ENCODE peak calls at places on chromosomes 16 and 17, in six cellular contexts. U is NB4, O is stomach, Y is gastrocnemius medialis, Q is A549, G is body of pancreas. S is an unnamed sample.

GRCh38 chr16:68356249-68356918 is 45.6 kb downstream of the PRMT7 start:
- DNase-seq in U (peak), Y (no peak), O (no peak), G (no peak), Q (no peak), S (peak)

GRCh38 chr17:6936370-6937028 is 59.4 kb upstream of the ALOX12 start:
- DNase-seq in Y (peak), G (no peak), Q (no peak), O (no peak), U (no peak), S (peak)

GRCh38 chr17:16442141-16442540 is 26.8 kb downstream of the TRPV2 start:
- DNase-seq in U (peak), Q (no peak), Y (no peak), O (no peak), G (no peak), S (no peak)

GRCh38 chr16:73299349-73299748 is 251.4 kb upstream of the ZFHX3 start:
- DNase-seq in Q (no peak), U (no peak), O (no peak), G (no peak), Y (no peak), S (no peak)

GRCh38 chr16:75005697-75006096 is 6.9 kb downstream of the ZNRF1 start:
- DNase-seq in G (no peak), O (no peak), Q (no peak), U (no peak), Y (no peak), S (no peak)

GRCh38 chr17:57877803-57878202 is 28.0 kb upstream of the MRPS23 start:
- DNase-seq in Q (no peak), G (no peak), Y (no peak), O (no peak), U (no peak), S (no peak)

GRCh38 chr16:50407351-50407750 is 38.6 kb upstream of the BRD7 start:
- DNase-seq in Y (no peak), U (no peak), G (no peak), Q (no peak), O (no peak), S (no peak)

GRCh38 chr16:82152641-82153094 is 17.4 kb downstream of the MPHOSPH6 start:
- DNase-seq in U (no peak), O (no peak), G (no peak), Q (no peak), Y (no peak), S (peak)

GRCh38 chr17:49889500-49889899 is 41.6 kb upstream of the TAC4 start:
- DNase-seq in U (no peak), O (no peak), Q (no peak), Y (no peak), G (no peak), S (no peak)

GRCh38 chr17:1498869-1499268 is 6.4 kb upstream of the MYO1C start:
- DNase-seq in O (no peak), Y (no peak), Q (no peak), G (no peak), U (peak), S (no peak)

GRCh38 chr16:24516900-24517669 is 22.3 kb upstream of the RBBP6 start:
- DNase-seq in O (peak), Y (peak), U (peak), Q (peak), G (peak), S (peak)

GRCh38 chr16:80147021-80147680 is 393.6 kb upstream of the DYNLRB2 start:
- DNase-seq in Y (no peak), O (no peak), G (no peak), U (no peak), Q (no peak), S (no peak)

GRCh38 chr17:37831492-37831891 is 86.6 kb upstream of the HNF1B start:
- DNase-seq in Q (no peak), O (no peak), Y (no peak), G (no peak), U (no peak), S (no peak)

GRCh38 chr16:11205754-11206459 is 50.1 kb downstream of the SOCS1 start:
- DNase-seq in O (peak), Q (no peak), Y (no peak), U (peak), G (no peak), S (no peak)

GRCh38 chr17:6639651-6640535 is 618 bp downstream of the KIAA0753 start:
- DNase-seq in O (no peak), U (peak), Q (no peak), G (no peak), Y (peak), S (peak)

GRCh38 chr17:65103896-65104295 is 33.3 kb upstream of the RGS9 start:
- DNase-seq in Q (no peak), Y (no peak), O (no peak), U (no peak), G (no peak), S (no peak)

GRCh38 chr17:309361-309888 is 43.2 kb downstream of the RPH3AL start:
- DNase-seq in G (no peak), O (no peak), Q (peak), Y (no peak), U (peak), S (peak)

GRCh38 chr17:32747856-32748255 is 129.1 kb downstream of the MYO1D start:
- DNase-seq in O (no peak), Y (no peak), U (no peak), Q (no peak), G (no peak), S (no peak)

DNA sequence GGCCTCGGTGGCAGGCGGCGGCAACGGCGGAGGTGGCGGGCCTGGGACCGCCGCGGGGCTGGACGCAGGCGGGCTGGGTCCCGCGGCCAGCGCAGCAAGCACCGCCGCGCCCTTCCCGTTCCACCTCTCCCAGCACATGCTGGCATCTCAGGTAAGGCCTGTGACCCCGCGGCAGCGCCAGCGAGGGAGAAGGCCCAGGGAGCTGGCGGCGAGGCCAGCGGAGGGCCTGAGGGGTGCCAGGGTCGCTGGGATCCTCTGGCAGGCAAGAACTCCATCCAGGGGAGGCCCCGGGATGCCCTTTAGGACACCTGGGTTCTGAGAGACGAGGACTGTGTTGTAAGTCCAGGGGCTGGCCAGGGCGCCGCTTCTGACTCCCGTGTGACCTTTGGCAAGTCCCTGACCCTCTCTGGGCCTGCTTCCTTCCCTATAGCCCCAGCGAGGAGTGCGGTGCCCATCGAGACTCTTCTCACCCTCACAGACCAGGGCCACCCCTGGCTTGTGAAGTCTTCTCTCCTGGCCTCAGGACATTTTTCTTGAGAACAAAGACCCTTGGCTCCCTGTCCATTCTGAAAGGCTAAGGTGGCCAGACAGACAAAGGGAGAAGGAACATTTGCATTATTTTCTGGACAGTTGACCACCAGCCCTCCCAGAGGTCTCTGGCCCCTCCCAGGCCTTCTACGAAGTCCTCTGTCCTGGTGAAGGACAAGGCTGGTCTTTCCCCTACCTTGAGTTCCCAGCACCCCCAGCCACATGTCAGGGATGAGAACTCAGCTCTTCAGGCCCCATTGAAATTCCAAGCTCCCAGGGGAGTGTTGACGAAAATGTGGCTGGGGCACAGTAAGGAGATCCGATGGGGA is 6.3 kb downstream of the TBX2 start:
- DNase-seq in G (no peak), Y (peak), O (no peak), U (no peak), Q (no peak), S (peak)
- H3K4me3 ChIP-seq in G (no peak), Y (peak), O (peak), U (no peak), Q (no peak), S (no peak)

GRCh38 chr17:73156166-73156840 is 8.5 kb upstream of the SSTR2 start:
- DNase-seq in Q (peak), Y (peak), O (peak), U (peak), G (peak), S (peak)
- TF ChIP-seq POLR2A in Q (no peak), Y (no peak), O (no peak), U (no peak), G (no peak), S (no peak)

GRCh38 chr17:45114117-45114932 is 18.0 kb downstream of the PLCD3 start:
- DNase-seq in O (no peak), Y (no peak), Q (no peak), U (no peak), G (no peak), S (no peak)
- H3K4me3 ChIP-seq in O (no peak), Y (no peak), Q (no peak), U (no peak), G (no peak), S (no peak)

DNA sequence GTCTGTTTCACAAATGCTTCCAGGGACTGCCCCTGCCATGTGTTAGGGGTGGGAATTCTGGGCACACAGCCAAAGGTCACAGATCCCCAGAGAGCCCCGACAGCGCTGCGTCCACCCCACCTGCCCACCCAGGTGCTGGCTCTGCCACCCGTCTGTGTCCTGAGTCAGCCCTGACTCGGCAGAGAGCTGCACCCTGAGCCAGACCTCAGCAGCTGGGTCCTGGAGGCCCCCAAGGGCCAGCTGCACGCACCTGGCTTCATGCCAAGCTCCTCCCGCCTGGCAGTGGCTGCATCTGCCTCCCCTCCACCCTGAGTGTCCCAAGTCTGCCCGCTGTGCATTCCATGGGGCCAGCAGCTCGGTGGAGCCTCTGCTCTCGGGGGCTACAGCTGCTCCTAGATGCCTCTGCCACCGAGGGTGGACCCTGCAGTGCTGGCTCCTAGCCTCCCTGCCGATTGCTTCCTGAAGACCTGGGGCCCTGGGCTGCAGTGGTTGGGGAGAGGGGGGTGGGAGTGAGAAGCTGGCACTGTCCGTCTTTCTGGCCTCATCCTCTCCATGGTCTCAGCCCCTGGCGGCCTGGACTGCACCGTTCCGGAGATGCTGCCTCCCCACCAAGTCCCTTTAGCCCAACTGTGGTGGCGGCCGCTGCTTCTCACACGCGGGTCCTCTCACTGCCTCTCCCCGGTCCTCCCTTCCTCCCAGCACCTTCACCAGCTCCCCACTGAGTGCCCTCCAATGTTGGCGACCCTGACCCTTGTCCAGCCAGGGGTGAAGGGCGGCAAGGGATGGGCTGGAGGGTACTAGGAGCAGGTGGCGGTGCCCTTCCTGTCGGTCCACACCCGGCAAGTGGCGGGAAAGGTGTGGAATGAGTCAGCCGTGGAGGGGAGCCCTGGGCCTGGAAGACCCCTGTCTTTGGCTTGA is 3.0 kb downstream of the SECTM1 start:
- DNase-seq in Y (no peak), U (peak), O (no peak), G (no peak), Q (no peak), S (peak)
- TF ChIP-seq POLR2A in Y (no peak), U (no peak), O (no peak), G (no peak), Q (no peak), S (no peak)

GRCh38 chr17:3961564-3962047 is 2.6 kb downstream of the ATP2A3 start:
- DNase-seq in G (no peak), Q (no peak), Y (no peak), U (peak), O (no peak), S (no peak)
- H3K4me3 ChIP-seq in G (no peak), Q (no peak), Y (no peak), U (peak), O (peak), S (no peak)

GRCh38 chr17:56770427-56770826 is 63.3 kb downstream of the C17orf67 start:
- DNase-seq in U (no peak), Y (no peak), G (no peak), Q (no peak), O (no peak), S (no peak)
- TF ChIP-seq POLR2A in U (no peak), Y (no peak), G (no peak), Q (no peak), O (no peak), S (no peak)

GRCh38 chr17:8080799-8081219 is 6.7 kb downstream of the ALOX12B start:
- DNase-seq in Q (no peak), G (no peak), Y (no peak), O (no peak), U (no peak), S (no peak)
- H3K4me3 ChIP-seq in Q (no peak), G (no peak), Y (no peak), O (no peak), U (no peak), S (no peak)

GRCh38 chr16:23141959-23142740 is 7.1 kb downstream of the USP31 start:
- DNase-seq in Y (no peak), Q (no peak), G (no peak), O (no peak), U (no peak), S (no peak)
- TF ChIP-seq POLR2A in Y (no peak), Q (no peak), G (no peak), O (no peak), U (no peak), S (no peak)

GRCh38 chr16:86292942-86293341 is 217.4 kb upstream of the FOXF1 start:
- DNase-seq in Q (no peak), U (no peak), G (no peak), Y (no peak), O (no peak), S (no peak)
- H3K4me3 ChIP-seq in Q (no peak), U (no peak), G (no peak), Y (no peak), O (no peak), S (no peak)

S was measured in adrenal gland.